ENCODE peak calls at places on chromosomes 2 and 18, in seven cellular contexts. D, Z, F, U, J, I and V are unnamed samples.

GRCh38 chr2:147665035-147665434 is 179.8 kb upstream of the ACVR2A start:
- DNase-seq in D (no peak), Z (no peak), F (no peak), U (no peak), J (no peak), I (no peak), V (no peak)

GRCh38 chr2:209771474-209772292 is at the start of gene UNC80:
- DNase-seq in D (peak; percentile 64), Z (peak; percentile 50), F (peak; percentile 21), U (peak; percentile 81), J (no peak), I (peak; percentile 81), V (no peak)

GRCh38 chr2:62478093-62478580 is 27.9 kb downstream of the TMEM17 start:
- DNase-seq in D (no peak), Z (no peak), F (no peak), U (no peak), J (no peak), I (no peak), V (no peak)

GRCh38 chr2:37459095-37459981 is 114.9 kb downstream of the QPCT start:
- DNase-seq in D (no peak), Z (no peak), F (no peak), U (no peak), J (no peak), I (no peak), V (no peak)

GRCh38 chr2:181189932-181190331 is 209.5 kb downstream of the UBE2E3 start:
- DNase-seq in D (no peak), Z (no peak), F (no peak), U (no peak), J (no peak), I (peak; percentile 1), V (no peak)

GRCh38 chr2:208165059-208165458 is 1.7 kb upstream of the CRYGA start:
- DNase-seq in D (no peak), Z (no peak), F (no peak), U (no peak), J (no peak), I (no peak), V (no peak)

GRCh38 chr2:190693533-190694226 is 44.8 kb downstream of the NAB1 start:
- DNase-seq in D (no peak), Z (no peak), F (no peak), U (no peak), J (no peak), I (no peak), V (no peak)

GRCh38 chr2:12005886-12006681 is 259.7 kb downstream of the LPIN1 start:
- DNase-seq in D (peak; percentile 52), Z (no peak), F (peak; percentile 28), U (peak; percentile 59), J (peak; percentile 26), I (no peak), V (peak; percentile 89)

GRCh38 chr2:234377761-234378341 is 119.0 kb downstream of the ARL4C start:
- DNase-seq in D (no peak), Z (no peak), F (no peak), U (no peak), J (no peak), I (no peak), V (no peak)

GRCh38 chr18:48771641-48772380 is 179.0 kb downstream of the SMAD7 start:
- DNase-seq in D (peak; percentile 56), Z (no peak), F (no peak), U (no peak), J (no peak), I (no peak), V (no peak)

GRCh38 chr2:120924924-120925323 is 189.3 kb downstream of the GLI2 start:
- DNase-seq in D (no peak), Z (no peak), F (no peak), U (no peak), J (no peak), I (no peak), V (no peak)

GRCh38 chr2:100193334-100193733 is 50.9 kb upstream of the AFF3 start:
- DNase-seq in D (no peak), Z (no peak), F (no peak), U (peak; percentile 32), J (no peak), I (no peak), V (no peak)

GRCh38 chr2:119426801-119427395 is 4.8 kb upstream of the TMEM37 start:
- DNase-seq in D (peak; percentile 40), Z (peak; percentile 24), F (no peak), U (peak; percentile 90), J (no peak), I (no peak), V (no peak)

GRCh38 chr2:189304360-189304759 is 124.8 kb upstream of the COL5A2 start:
- DNase-seq in D (no peak), Z (no peak), F (no peak), U (no peak), J (no peak), I (no peak), V (no peak)

GRCh38 chr2:230902180-230902899 is 22.7 kb downstream of the GPR55 start:
- DNase-seq in D (peak; percentile 43), Z (peak; percentile 60), F (peak; percentile 67), U (peak; percentile 67), J (peak; percentile 35), I (peak; percentile 3), V (no peak)

GRCh38 chr2:211435331-211435730 is 878.9 kb downstream of the CPS1 start:
- DNase-seq in D (no peak), Z (no peak), F (no peak), U (no peak), J (no peak), I (peak; percentile 76), V (no peak)